ENCODE peak calls at places on chromosomes 7 and 10, in four cellular contexts. One of them, this sample, is unnamed.

GRCh38 chr7:1438821-1439220 is 20.4 kb downstream of the MICALL2 start:
- DNase-seq in IMR-90: no peak
- DNase-seq in stimulated activated CD8-positive, alpha-beta memory T cell treated with anti-CD3 and anti-CD28 coated beads, Interleukin-12 subunit alpha, Interleukin-12 subunit beta, amount 100 ng/mL, for 4 hours: no peak
- DNase-seq in CD14-positive monocyte: no peak
- DNase-seq in this sample: no peak

GRCh38 chr7:152969335-152969734 is 209.8 kb downstream of the ACTR3B start:
- DNase-seq in IMR-90: no peak
- DNase-seq in stimulated activated CD8-positive, alpha-beta memory T cell treated with anti-CD3 and anti-CD28 coated beads, Interleukin-12 subunit alpha, Interleukin-12 subunit beta, amount 100 ng/mL, for 4 hours: no peak
- DNase-seq in CD14-positive monocyte: no peak
- DNase-seq in this sample: no peak

GRCh38 chr7:3461923-3462322 is 160.9 kb downstream of the SDK1 start:
- DNase-seq in IMR-90: no peak
- DNase-seq in stimulated activated CD8-positive, alpha-beta memory T cell treated with anti-CD3 and anti-CD28 coated beads, Interleukin-12 subunit alpha, Interleukin-12 subunit beta, amount 100 ng/mL, for 4 hours: peak
- DNase-seq in CD14-positive monocyte: no peak
- DNase-seq in this sample: no peak

GRCh38 chr7:142626420-142627035 is 122.7 kb upstream of the PRSS1 start:
- DNase-seq in IMR-90: peak
- DNase-seq in stimulated activated CD8-positive, alpha-beta memory T cell treated with anti-CD3 and anti-CD28 coated beads, Interleukin-12 subunit alpha, Interleukin-12 subunit beta, amount 100 ng/mL, for 4 hours: peak
- DNase-seq in CD14-positive monocyte: peak
- DNase-seq in this sample: no peak

GRCh38 chr10:88991900-88992237 is 1.3 kb downstream of the FAS start:
- DNase-seq in IMR-90: no peak
- DNase-seq in stimulated activated CD8-positive, alpha-beta memory T cell treated with anti-CD3 and anti-CD28 coated beads, Interleukin-12 subunit alpha, Interleukin-12 subunit beta, amount 100 ng/mL, for 4 hours: no peak
- DNase-seq in CD14-positive monocyte: no peak
- DNase-seq in this sample: no peak

GRCh38 chr7:24717694-24718320 is 39.5 kb downstream of the GSDME start:
- DNase-seq in IMR-90: no peak
- DNase-seq in stimulated activated CD8-positive, alpha-beta memory T cell treated with anti-CD3 and anti-CD28 coated beads, Interleukin-12 subunit alpha, Interleukin-12 subunit beta, amount 100 ng/mL, for 4 hours: no peak
- DNase-seq in CD14-positive monocyte: no peak
- DNase-seq in this sample: no peak

GRCh38 chr10:53458007-53458406 is 685.4 kb upstream of the MBL2 start:
- DNase-seq in IMR-90: no peak
- DNase-seq in stimulated activated CD8-positive, alpha-beta memory T cell treated with anti-CD3 and anti-CD28 coated beads, Interleukin-12 subunit alpha, Interleukin-12 subunit beta, amount 100 ng/mL, for 4 hours: no peak
- DNase-seq in CD14-positive monocyte: no peak
- DNase-seq in this sample: no peak

GRCh38 chr10:454860-455259 is 234.6 kb downstream of the DIP2C start:
- DNase-seq in IMR-90: peak
- DNase-seq in stimulated activated CD8-positive, alpha-beta memory T cell treated with anti-CD3 and anti-CD28 coated beads, Interleukin-12 subunit alpha, Interleukin-12 subunit beta, amount 100 ng/mL, for 4 hours: no peak
- DNase-seq in CD14-positive monocyte: no peak
- DNase-seq in this sample: no peak

GRCh38 chr7:2247141-2247985 is 5.3 kb downstream of the NUDT1 start:
- DNase-seq in IMR-90: no peak
- DNase-seq in stimulated activated CD8-positive, alpha-beta memory T cell treated with anti-CD3 and anti-CD28 coated beads, Interleukin-12 subunit alpha, Interleukin-12 subunit beta, amount 100 ng/mL, for 4 hours: no peak
- DNase-seq in CD14-positive monocyte: no peak
- DNase-seq in this sample: peak

GRCh38 chr7:151833213-151833651 is 43.7 kb downstream of the PRKAG2 start:
- DNase-seq in IMR-90: no peak
- DNase-seq in stimulated activated CD8-positive, alpha-beta memory T cell treated with anti-CD3 and anti-CD28 coated beads, Interleukin-12 subunit alpha, Interleukin-12 subunit beta, amount 100 ng/mL, for 4 hours: no peak
- DNase-seq in CD14-positive monocyte: no peak
- DNase-seq in this sample: no peak

GRCh38 chr7:30655096-30655970 is 26.9 kb downstream of the CRHR2 start:
- DNase-seq in IMR-90: no peak
- DNase-seq in stimulated activated CD8-positive, alpha-beta memory T cell treated with anti-CD3 and anti-CD28 coated beads, Interleukin-12 subunit alpha, Interleukin-12 subunit beta, amount 100 ng/mL, for 4 hours: no peak
- DNase-seq in CD14-positive monocyte: no peak
- DNase-seq in this sample: no peak

GRCh38 chr10:96509017-96509641 is 4.6 kb downstream of the TLL2 start:
- DNase-seq in IMR-90: peak
- DNase-seq in stimulated activated CD8-positive, alpha-beta memory T cell treated with anti-CD3 and anti-CD28 coated beads, Interleukin-12 subunit alpha, Interleukin-12 subunit beta, amount 100 ng/mL, for 4 hours: no peak
- DNase-seq in CD14-positive monocyte: no peak
- DNase-seq in this sample: no peak

GRCh38 chr10:124436191-124436638 is 13.6 kb downstream of the NKX1-2 start:
- DNase-seq in IMR-90: no peak
- DNase-seq in stimulated activated CD8-positive, alpha-beta memory T cell treated with anti-CD3 and anti-CD28 coated beads, Interleukin-12 subunit alpha, Interleukin-12 subunit beta, amount 100 ng/mL, for 4 hours: no peak
- DNase-seq in CD14-positive monocyte: no peak
- DNase-seq in this sample: no peak

This sample was measured in ovary.